ENCODE peak calls at places on chromosomes 16 and 17, in nine cellular contexts. One of them, this sample, is unnamed.

GRCh38 chr17:76199466-76199865 is 40.8 kb downstream of the RNF157 start:
- DNase-seq in brain microvascular endothelial cell: no peak
- DNase-seq in AG09309: no peak
- DNase-seq in GM12878: no peak
- DNase-seq in stomach: no peak
- DNase-seq in upper lobe of right lung: no peak
- DNase-seq in lower leg skin: no peak
- DNase-seq in vagina: no peak
- DNase-seq in AG10803: no peak
- DNase-seq in this sample: no peak

GRCh38 chr16:5309946-5310611 is 212.5 kb upstream of the EEF2KMT start:
- DNase-seq in brain microvascular endothelial cell: no peak
- DNase-seq in AG09309: no peak
- DNase-seq in GM12878: no peak
- DNase-seq in stomach: no peak
- DNase-seq in upper lobe of right lung: no peak
- DNase-seq in lower leg skin: no peak
- DNase-seq in vagina: no peak
- DNase-seq in AG10803: no peak
- DNase-seq in this sample: no peak

GRCh38 chr17:35804658-35805192 is 4.6 kb upstream of the TAF15 start:
- DNase-seq in brain microvascular endothelial cell: peak; percentile 86
- DNase-seq in AG09309: peak; percentile 93
- DNase-seq in GM12878: peak; percentile 48
- DNase-seq in stomach: peak; percentile 44
- DNase-seq in upper lobe of right lung: no peak
- DNase-seq in lower leg skin: no peak
- DNase-seq in vagina: no peak
- DNase-seq in AG10803: peak; percentile 94
- DNase-seq in this sample: peak; percentile 92

GRCh38 chr17:49742256-49742655 is 21.7 kb downstream of the FAM117A start:
- DNase-seq in brain microvascular endothelial cell: no peak
- DNase-seq in AG09309: no peak
- DNase-seq in GM12878: no peak
- DNase-seq in stomach: no peak
- DNase-seq in upper lobe of right lung: no peak
- DNase-seq in lower leg skin: no peak
- DNase-seq in vagina: no peak
- DNase-seq in AG10803: peak; percentile 29
- DNase-seq in this sample: no peak

GRCh38 chr17:2912754-2913153 is 116.5 kb downstream of the RAP1GAP2 start:
- DNase-seq in brain microvascular endothelial cell: no peak
- DNase-seq in AG09309: no peak
- DNase-seq in GM12878: no peak
- DNase-seq in stomach: no peak
- DNase-seq in upper lobe of right lung: no peak
- DNase-seq in lower leg skin: no peak
- DNase-seq in vagina: no peak
- DNase-seq in AG10803: no peak
- DNase-seq in this sample: no peak

GRCh38 chr17:16941072-16941641 is 30.8 kb downstream of the TNFRSF13B start:
- DNase-seq in brain microvascular endothelial cell: no peak
- DNase-seq in AG09309: no peak
- DNase-seq in GM12878: no peak
- DNase-seq in stomach: peak; percentile 13
- DNase-seq in upper lobe of right lung: no peak
- DNase-seq in lower leg skin: peak; percentile 70
- DNase-seq in vagina: peak; percentile 52
- DNase-seq in AG10803: no peak
- DNase-seq in this sample: no peak

GRCh38 chr17:30212750-30213149 is 22.7 kb downstream of the SLC6A4 start:
- DNase-seq in brain microvascular endothelial cell: no peak
- DNase-seq in AG09309: no peak
- DNase-seq in GM12878: peak; percentile 72
- DNase-seq in stomach: no peak
- DNase-seq in upper lobe of right lung: no peak
- DNase-seq in lower leg skin: peak; percentile 69
- DNase-seq in vagina: no peak
- DNase-seq in AG10803: no peak
- DNase-seq in this sample: no peak

GRCh38 chr16:21083729-21084268 is 66.8 kb downstream of the DNAH3 start:
- DNase-seq in brain microvascular endothelial cell: peak; percentile 51
- DNase-seq in AG09309: no peak
- DNase-seq in GM12878: no peak
- DNase-seq in stomach: peak; percentile 71
- DNase-seq in upper lobe of right lung: peak; percentile 76
- DNase-seq in lower leg skin: peak; percentile 91
- DNase-seq in vagina: no peak
- DNase-seq in AG10803: peak; percentile 53
- DNase-seq in this sample: peak; percentile 56

GRCh38 chr17:40399185-40399584 is 18.5 kb downstream of the TOP2A start:
- DNase-seq in brain microvascular endothelial cell: peak; percentile 12
- DNase-seq in AG09309: peak; percentile 32
- DNase-seq in GM12878: no peak
- DNase-seq in stomach: no peak
- DNase-seq in upper lobe of right lung: no peak
- DNase-seq in lower leg skin: no peak
- DNase-seq in vagina: no peak
- DNase-seq in AG10803: peak; percentile 70
- DNase-seq in this sample: peak; percentile 68

GRCh38 chr16:4465977-4466779 is 8.2 kb downstream of the NMRAL1 start:
- DNase-seq in brain microvascular endothelial cell: no peak
- DNase-seq in AG09309: no peak
- DNase-seq in GM12878: no peak
- DNase-seq in stomach: peak; percentile 41
- DNase-seq in upper lobe of right lung: no peak
- DNase-seq in lower leg skin: no peak
- DNase-seq in vagina: no peak
- DNase-seq in AG10803: no peak
- DNase-seq in this sample: no peak

DNA sequence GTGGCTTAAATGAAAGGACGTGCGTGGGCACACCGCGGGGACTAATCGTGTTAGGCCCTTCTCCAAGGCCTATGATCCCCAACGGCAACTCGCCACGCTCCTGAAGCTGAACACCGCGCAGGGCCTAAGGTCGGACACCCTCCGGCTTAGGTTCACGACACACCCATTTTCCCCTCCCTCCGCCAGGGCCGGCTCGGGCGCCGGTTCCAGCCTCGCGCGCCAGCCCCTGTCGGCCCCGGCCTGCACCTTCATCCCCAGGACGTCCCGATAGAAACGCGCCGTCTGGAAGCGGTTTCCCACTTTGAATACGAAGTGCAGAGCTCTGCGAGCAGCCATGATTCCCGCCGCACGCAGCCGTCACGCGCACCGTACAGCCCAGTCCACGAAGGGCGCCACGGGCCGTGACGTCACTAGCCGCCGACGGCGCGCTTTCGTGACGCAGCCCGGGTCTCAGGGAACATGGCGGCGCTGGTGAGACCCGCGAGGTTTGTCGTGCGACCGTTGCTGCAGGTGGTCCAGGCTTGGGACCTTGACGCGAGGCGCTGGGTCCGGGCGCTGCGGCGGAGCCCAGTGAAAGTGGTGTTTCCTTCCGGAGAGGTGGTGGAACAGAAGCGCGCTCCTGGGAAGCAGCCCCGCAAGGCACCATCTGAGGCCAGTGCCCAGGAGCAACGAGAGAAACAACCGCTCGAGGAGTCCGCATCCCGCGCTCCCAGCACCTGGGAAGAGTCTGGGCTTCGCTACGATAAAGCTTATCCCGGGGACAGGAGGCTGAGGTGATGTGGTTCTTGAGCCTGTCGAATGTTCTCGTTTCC is at the start of the genes GLOD4 and MRM3:
- DNase-seq in brain microvascular endothelial cell: peak; percentile 88
- DNase-seq in AG09309: peak; percentile 24
- DNase-seq in GM12878: peak; percentile 72
- DNase-seq in stomach: peak; percentile 97
- DNase-seq in upper lobe of right lung: peak; percentile 97
- DNase-seq in lower leg skin: peak; percentile 99
- DNase-seq in vagina: no peak
- DNase-seq in AG10803: peak; percentile 82
- DNase-seq in this sample: peak; percentile 89
- TF ChIP-seq CTCF in brain microvascular endothelial cell: peak; percentile 6
- TF ChIP-seq CTCF in AG09309: no peak
- TF ChIP-seq CTCF in GM12878: no peak
- TF ChIP-seq CTCF in stomach: peak; percentile 50
- TF ChIP-seq CTCF in upper lobe of right lung: peak; percentile 11
- TF ChIP-seq CTCF in lower leg skin: peak; percentile 10
- TF ChIP-seq CTCF in vagina: peak; percentile 11
- TF ChIP-seq CTCF in AG10803: no peak
- TF ChIP-seq CTCF in this sample: no peak

DNA sequence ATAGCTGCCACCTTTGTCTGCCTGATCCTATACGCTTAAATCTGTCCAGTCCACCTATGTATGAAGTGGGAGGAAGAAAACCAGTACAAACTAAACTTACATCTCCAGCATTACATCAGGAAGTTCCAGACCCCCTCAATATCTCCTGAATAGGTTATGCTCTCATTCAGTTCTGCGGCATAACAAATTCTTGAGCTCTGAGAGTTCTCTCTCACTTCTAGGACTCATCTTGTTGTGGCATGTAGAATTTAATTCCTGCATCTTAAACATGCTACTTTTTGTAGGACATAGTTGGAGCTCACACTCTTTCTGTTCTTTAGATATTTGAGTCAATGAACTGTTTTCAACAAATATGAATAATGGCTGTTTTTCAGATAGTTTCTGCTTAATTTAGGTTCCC is 662.5 kb downstream of the CDH11 start:
- DNase-seq in brain microvascular endothelial cell: no peak
- DNase-seq in AG09309: no peak
- DNase-seq in GM12878: no peak
- DNase-seq in stomach: no peak
- DNase-seq in upper lobe of right lung: no peak
- DNase-seq in lower leg skin: no peak
- DNase-seq in vagina: no peak
- DNase-seq in AG10803: no peak
- DNase-seq in this sample: peak; percentile 27
- H3K4me3 ChIP-seq in brain microvascular endothelial cell: no peak overlapping the region
- H3K4me3 ChIP-seq in AG09309: no peak overlapping the region
- H3K4me3 ChIP-seq in GM12878: no peak overlapping the region
- H3K4me3 ChIP-seq in stomach: no peak overlapping the region
- H3K4me3 ChIP-seq in upper lobe of right lung: no peak overlapping the region
- H3K4me3 ChIP-seq in lower leg skin: no peak overlapping the region
- H3K4me3 ChIP-seq in vagina: no peak overlapping the region
- H3K4me3 ChIP-seq in AG10803: no peak overlapping the region
- H3K4me3 ChIP-seq in this sample: no peak overlapping the region

DNA sequence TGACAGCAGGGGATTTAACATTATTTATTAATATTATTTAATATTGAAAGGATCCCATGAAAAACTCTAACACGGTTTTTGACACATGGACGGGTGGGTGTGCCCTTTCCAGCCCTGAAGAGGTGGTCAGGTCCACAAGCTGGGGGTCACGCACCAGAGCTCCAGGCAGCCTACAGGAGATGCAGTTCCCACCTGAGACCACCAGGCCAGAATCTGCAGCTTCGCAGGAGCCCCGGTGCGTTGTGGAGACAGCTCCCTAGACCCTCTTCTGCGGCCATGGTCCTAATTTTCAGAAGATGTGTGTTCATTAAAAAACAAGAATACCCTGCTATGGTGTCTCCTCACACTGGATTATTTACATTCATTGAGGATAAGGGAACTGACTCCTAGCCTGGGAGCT is 331.1 kb downstream of the C16orf95 start:
- DNase-seq in brain microvascular endothelial cell: no peak
- DNase-seq in AG09309: no peak
- DNase-seq in GM12878: no peak
- DNase-seq in stomach: no peak
- DNase-seq in upper lobe of right lung: no peak
- DNase-seq in lower leg skin: no peak
- DNase-seq in vagina: no peak
- DNase-seq in AG10803: no peak
- DNase-seq in this sample: no peak
- TF ChIP-seq CTCF in brain microvascular endothelial cell: peak; percentile 39
- TF ChIP-seq CTCF in AG09309: no peak
- TF ChIP-seq CTCF in GM12878: no peak
- TF ChIP-seq CTCF in stomach: no peak
- TF ChIP-seq CTCF in upper lobe of right lung: no peak
- TF ChIP-seq CTCF in lower leg skin: no peak
- TF ChIP-seq CTCF in vagina: no peak
- TF ChIP-seq CTCF in AG10803: no peak
- TF ChIP-seq CTCF in this sample: no peak

DNA sequence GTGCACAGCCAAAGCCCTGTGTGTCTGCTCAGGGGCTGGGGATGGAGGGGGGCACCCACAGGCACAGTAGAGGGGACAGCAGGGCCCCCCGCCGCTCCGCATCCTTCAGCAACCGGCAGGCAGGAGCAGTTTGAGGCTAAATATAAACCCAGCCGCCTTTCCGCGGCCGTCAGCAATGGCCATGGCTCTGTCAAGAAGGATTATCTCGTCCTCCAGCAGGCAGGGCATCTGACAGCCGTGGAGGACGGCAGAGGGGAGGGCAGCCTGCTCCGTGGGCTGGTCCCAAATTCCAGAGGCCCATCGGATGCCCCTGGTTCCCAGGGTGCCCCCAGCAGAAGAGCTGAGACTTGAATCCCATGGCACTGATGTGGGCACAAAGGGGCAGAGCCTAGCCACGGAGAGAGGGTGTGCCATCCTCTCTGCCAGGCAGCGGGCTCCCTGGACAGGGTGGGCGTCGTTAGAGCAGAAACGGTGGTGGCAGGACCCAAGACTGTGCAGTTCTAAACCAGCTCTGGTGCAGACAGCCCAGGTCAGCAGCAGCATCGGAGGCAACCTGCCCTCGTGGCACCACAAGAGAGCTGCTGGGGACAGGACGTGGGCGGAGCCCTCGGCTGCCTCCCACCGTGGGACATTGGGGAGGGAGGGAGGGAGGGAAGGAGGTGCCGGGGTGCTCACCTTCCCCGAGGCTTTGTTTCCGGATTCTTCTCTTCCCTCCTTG is 198.8 kb upstream of the CIBAR2 start:
- DNase-seq in brain microvascular endothelial cell: no peak
- DNase-seq in AG09309: no peak
- DNase-seq in GM12878: no peak
- DNase-seq in stomach: no peak
- DNase-seq in upper lobe of right lung: no peak
- DNase-seq in lower leg skin: no peak
- DNase-seq in vagina: no peak
- DNase-seq in AG10803: no peak
- DNase-seq in this sample: no peak
- H3K4me3 ChIP-seq in brain microvascular endothelial cell: no peak overlapping the region
- H3K4me3 ChIP-seq in AG09309: no peak overlapping the region
- H3K4me3 ChIP-seq in GM12878: no peak overlapping the region
- H3K4me3 ChIP-seq in stomach: no peak overlapping the region
- H3K4me3 ChIP-seq in upper lobe of right lung: no peak overlapping the region
- H3K4me3 ChIP-seq in lower leg skin: no peak overlapping the region
- H3K4me3 ChIP-seq in vagina: no peak overlapping the region
- H3K4me3 ChIP-seq in AG10803: no peak overlapping the region
- H3K4me3 ChIP-seq in this sample: no peak overlapping the region